ENCODE peak calls at places on chromosomes 12 and 14, in eight cellular contexts. R is K562, P is Panc1, Y is HCT116, A is A549, D is GM23338, W is SK-N-SH, E is HepG2. Q is an unnamed sample.

GRCh38 chr14:58060077-58060476 is 91.9 kb downstream of the ARMH4 start:
- DNase-seq in P (no peak), Y (no peak), W (no peak), A (no peak), E (no peak), R (no peak), D (no peak), Q (no peak)

GRCh38 chr14:76958975-76959710 is 69.4 kb downstream of the IRF2BPL start:
- DNase-seq in A (no peak), E (peak), R (peak), W (peak), D (no peak), Y (peak), P (no peak), Q (no peak)

GRCh38 chr12:3225796-3226180 is 148.6 kb downstream of the TSPAN9 start:
- DNase-seq in D (no peak), W (no peak), Y (no peak), R (no peak), E (no peak), P (no peak), A (no peak), Q (no peak)

GRCh38 chr14:64400829-64401459 is 12.8 kb downstream of the MTHFD1 start:
- DNase-seq in W (no peak), P (no peak), D (no peak), Y (no peak), E (no peak), A (no peak), R (no peak), Q (no peak)

GRCh38 chr14:100622234-100622633 is 35.0 kb upstream of the BEGAIN start:
- DNase-seq in Y (no peak), E (no peak), R (no peak), D (no peak), A (no peak), W (peak), P (no peak), Q (peak)

GRCh38 chr14:52950410-52950897 is 396 bp downstream of the FERMT2 start:
- DNase-seq in D (peak), W (peak), A (peak), P (no peak), E (peak), R (peak), Y (no peak), Q (no peak)

GRCh38 chr14:101595887-101596721 is 34.8 kb downstream of the DIO3 start:
- DNase-seq in E (no peak), Y (no peak), A (no peak), D (no peak), R (no peak), W (no peak), P (no peak), Q (peak)

GRCh38 chr12:53327435-53328042 is 6.1 kb upstream of the AAAS start:
- DNase-seq in W (peak), R (no peak), Y (no peak), P (no peak), A (peak), E (no peak), D (peak), Q (no peak)

GRCh38 chr12:61654698-61655097 is 605.5 kb upstream of the USP15 start:
- DNase-seq in D (no peak), W (no peak), R (no peak), E (peak), Y (peak), P (no peak), A (no peak), Q (no peak)

GRCh38 chr14:99951085-99951484 is 114.1 kb upstream of the EVL start:
- DNase-seq in Y (no peak), E (no peak), P (no peak), A (no peak), R (no peak), D (no peak), W (no peak), Q (no peak)

GRCh38 chr14:97760050-97760449 is 962.9 kb downstream of the VRK1 start:
- DNase-seq in P (no peak), R (no peak), D (no peak), W (no peak), A (no peak), E (no peak), Y (no peak), Q (no peak)

GRCh38 chr12:75444444-75445136 is 36.0 kb upstream of the GLIPR1 start:
- DNase-seq in A (peak), Y (no peak), E (peak), R (no peak), P (no peak), D (no peak), W (no peak), Q (no peak)

GRCh38 chr12:121709478-121709890 is 3.1 kb upstream of the TMEM120B start:
- DNase-seq in D (no peak), R (no peak), A (no peak), E (peak), W (no peak), Y (peak), P (no peak), Q (no peak)

GRCh38 chr12:124441443-124442190 is 125.8 kb downstream of the NCOR2 start:
- DNase-seq in A (no peak), E (no peak), D (no peak), P (no peak), Y (no peak), R (peak), W (no peak), Q (no peak)

GRCh38 chr14:74616996-74617700 is 5.1 kb upstream of the LTBP2 start:
- DNase-seq in A (no peak), R (no peak), W (no peak), D (peak), Y (no peak), P (no peak), E (no peak), Q (no peak)

GRCh38 chr12:29314421-29314820 is 66.6 kb downstream of the ERGIC2 start:
- DNase-seq in P (no peak), A (no peak), E (no peak), W (no peak), D (no peak), Y (no peak), R (no peak), Q (no peak)

GRCh38 chr14:33602396-33602795 is 348.5 kb downstream of the EGLN3 start:
- DNase-seq in W (no peak), E (no peak), P (no peak), R (no peak), D (no peak), Y (no peak), A (no peak), Q (no peak)

GRCh38 chr12:75446857-75447256 is 33.7 kb upstream of the GLIPR1 start:
- DNase-seq in D (no peak), A (peak), Y (no peak), W (no peak), R (no peak), E (no peak), P (no peak), Q (no peak)

GRCh38 chr12:74539765-74540526 is 2.3 kb downstream of the ATXN7L3B start:
- DNase-seq in Y (no peak), D (peak), R (peak), E (no peak), W (no peak), P (no peak), A (no peak), Q (no peak)

GRCh38 chr12:108360487-108360886 is 21.4 kb upstream of the CMKLR1 start:
- DNase-seq in W (no peak), P (no peak), R (no peak), Y (no peak), A (no peak), E (no peak), D (no peak), Q (no peak)

GRCh38 chr14:99171396-99171795 is 100.6 kb downstream of the BCL11B start:
- DNase-seq in P (no peak), W (no peak), E (no peak), A (no peak), D (no peak), Y (no peak), R (no peak), Q (no peak)

GRCh38 chr12:6532927-6533652 is 1.2 kb upstream of the GAPDH start:
- DNase-seq in A (peak), Y (no peak), P (no peak), D (peak), E (peak), R (peak), W (peak), Q (no peak)

GRCh38 chr14:36807727-36808126 is 146.1 kb downstream of the PAX9 start:
- DNase-seq in P (no peak), Y (no peak), D (no peak), W (no peak), R (no peak), E (no peak), A (no peak), Q (no peak)

GRCh38 chr12:51846911-51847829 is 1.3 kb downstream of the FIGNL2 start:
- DNase-seq in W (peak), D (peak), R (no peak), E (no peak), A (peak), P (no peak), Y (no peak), Q (no peak)

GRCh38 chr12:98870521-98870920 is 225.4 kb downstream of the APAF1 start:
- DNase-seq in Y (no peak), W (no peak), E (no peak), A (no peak), D (no peak), P (no peak), R (no peak), Q (no peak)

DNA sequence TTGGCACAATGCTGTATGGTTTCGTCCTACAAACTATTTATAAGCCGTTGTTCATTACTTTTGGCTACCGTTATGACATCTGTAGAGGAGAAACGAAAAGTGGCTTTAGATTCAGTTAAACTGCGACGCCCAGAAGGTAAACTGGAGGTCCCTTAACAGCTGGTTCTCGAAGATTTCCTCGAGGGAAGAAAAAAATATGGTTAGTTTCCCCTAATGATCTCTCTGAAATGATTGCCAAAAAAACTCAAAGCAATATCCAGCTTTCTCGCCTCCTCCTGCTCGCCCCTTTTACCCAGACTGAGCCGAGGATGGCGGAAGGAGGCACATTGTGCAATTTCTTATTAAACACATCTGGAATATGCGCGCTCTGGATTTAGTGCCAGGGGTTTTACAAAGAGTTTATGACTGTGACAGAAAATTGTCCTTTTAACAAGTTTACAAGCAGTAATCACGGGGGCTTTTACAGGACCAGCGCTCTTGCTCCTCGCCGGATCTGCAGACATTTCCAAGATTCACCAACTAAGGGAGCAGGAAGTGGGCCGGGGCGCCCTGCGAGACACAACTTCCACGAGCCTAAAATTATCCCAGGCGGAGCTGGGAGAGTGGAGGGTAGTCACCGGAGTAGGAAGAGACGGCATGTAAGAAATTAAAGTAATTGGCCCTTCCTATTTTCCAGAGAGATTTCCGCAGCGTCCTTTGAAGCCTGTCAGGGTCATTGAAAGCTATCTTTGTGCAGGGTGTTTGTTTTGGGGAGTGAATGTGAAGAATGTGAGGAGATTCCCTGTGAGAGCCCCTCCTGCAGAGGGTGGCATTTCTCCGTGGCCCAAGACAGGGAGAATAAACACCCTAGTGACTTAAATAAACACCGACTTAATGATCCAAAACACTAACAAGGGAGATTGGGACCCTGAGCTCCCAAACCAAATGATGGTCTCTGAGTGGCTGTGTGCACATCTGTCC is 5.6 kb downstream of the SIX1 start:
- DNase-seq in E (peak), R (no peak), A (no peak), Y (no peak), P (no peak), D (peak), W (no peak), Q (no peak)
- H3K4me3 ChIP-seq in E (no peak), R (no peak), A (no peak), Y (no peak), P (no peak), D (peak), W (peak), Q (no peak)

GRCh38 chr12:89765959-89766824 is 57.6 kb upstream of the ATP2B1 start:
- DNase-seq in P (no peak), D (no peak), W (no peak), E (no peak), Y (no peak), R (no peak), A (no peak), Q (no peak)

GRCh38 chr12:89769483-89769818 is 60.8 kb upstream of the ATP2B1 start:
- DNase-seq in D (peak), P (no peak), A (no peak), Y (no peak), E (no peak), W (no peak), R (no peak), Q (no peak)

GRCh38 chr12:89775336-89776005 is 66.8 kb upstream of the ATP2B1 start:
- DNase-seq in Y (no peak), P (no peak), A (peak), D (no peak), W (no peak), R (no peak), E (no peak), Q (no peak)

GRCh38 chr12:89768586-89769482 is 60.2 kb upstream of the ATP2B1 start:
- DNase-seq in W (no peak), E (peak), P (peak), D (no peak), R (no peak), A (peak), Y (peak), Q (peak)

GRCh38 chr12:89770391-89770790 is 61.8 kb upstream of the ATP2B1 start:
- DNase-seq in W (no peak), Y (no peak), A (no peak), D (no peak), E (no peak), R (no peak), P (no peak), Q (no peak)
- TF ChIP-seq REST in W (no peak), Y (no peak), A (no peak), D (no peak), E (no peak), R (no peak), P (no peak), Q (no peak)

DNA sequence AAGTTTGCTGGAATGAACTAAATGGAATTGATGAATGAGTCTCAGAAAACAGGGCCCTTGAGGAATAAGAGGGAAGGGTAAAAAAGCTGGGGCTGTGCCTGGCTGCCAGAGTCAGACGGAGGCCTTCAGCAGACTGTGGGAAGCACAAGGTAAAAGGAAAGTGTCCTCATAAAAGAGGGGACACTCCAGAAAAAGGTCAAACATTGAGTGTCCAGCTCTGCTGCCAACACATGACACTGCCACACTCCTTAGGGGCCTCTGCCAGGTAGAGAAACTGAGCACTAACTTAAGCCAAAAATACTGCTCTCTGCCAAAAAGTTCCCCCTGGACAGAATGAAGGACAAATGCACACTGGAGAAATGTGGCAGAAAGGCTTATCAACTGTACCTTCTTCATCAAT is 39.2 kb downstream of the GLT8D2 start:
- DNase-seq in R (no peak), D (no peak), E (no peak), A (no peak), Y (no peak), W (no peak), P (no peak), Q (no peak)
- H3K4me3 ChIP-seq in R (no peak), D (no peak), E (no peak), A (no peak), Y (no peak), W (no peak), P (no peak), Q (no peak)

GRCh38 chr12:104490850-104491249 is 34.1 kb downstream of the CHST11 start:
- DNase-seq in W (no peak), A (no peak), Y (no peak), R (no peak), P (no peak), E (no peak), D (no peak), Q (no peak)
- TF ChIP-seq REST in W (no peak), A (no peak), Y (no peak), R (no peak), P (no peak), E (no peak), D (no peak), Q (no peak)

GRCh38 chr12:50283924-50284236 is 560 bp upstream of the LIMA1 start:
- DNase-seq in E (no peak), W (no peak), R (peak), P (no peak), A (no peak), D (no peak), Y (no peak), Q (no peak)
- H3K4me3 ChIP-seq in E (peak), W (peak), R (peak), P (peak), A (peak), D (peak), Y (peak), Q (peak)

DNA sequence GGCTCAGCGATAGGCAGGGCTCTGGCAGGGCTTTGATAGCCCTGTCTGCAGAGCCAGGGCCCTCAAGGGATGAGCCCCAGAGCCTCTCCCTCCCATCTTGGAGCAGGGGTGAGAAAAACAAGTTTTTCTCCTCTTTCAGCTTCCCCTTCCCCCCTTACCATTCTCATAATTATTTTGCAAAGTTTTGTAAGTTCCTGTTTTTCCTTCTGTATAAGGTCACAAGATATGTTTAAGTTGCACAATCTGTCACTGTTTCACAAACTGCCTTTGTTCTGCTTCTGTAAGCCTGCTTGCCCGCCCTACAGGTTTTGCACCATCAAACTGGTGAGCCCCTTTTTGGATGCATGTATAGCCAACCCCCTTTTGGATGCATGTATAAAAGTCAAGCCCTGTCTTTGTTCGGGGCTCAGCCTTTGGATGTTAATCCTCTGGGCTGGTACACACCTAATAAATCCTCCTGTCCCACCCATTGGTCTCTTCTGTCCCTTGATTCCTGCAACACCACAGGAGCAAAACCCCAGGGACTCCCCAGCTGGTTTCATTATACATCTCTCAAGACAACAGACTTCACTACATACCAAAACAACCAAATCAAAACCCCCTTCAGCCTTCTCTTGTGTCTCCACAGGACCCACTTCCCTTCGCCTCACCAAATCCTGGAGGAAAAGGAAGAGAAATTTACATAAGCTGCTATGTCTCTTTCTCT is 52.5 kb upstream of the RESF1 start:
- DNase-seq in R (no peak), Y (no peak), A (no peak), D (no peak), W (no peak), E (peak), P (no peak), Q (peak)
- TF ChIP-seq REST in R (no peak), Y (no peak), A (no peak), D (no peak), W (no peak), E (no peak), P (no peak), Q (no peak)

DNA sequence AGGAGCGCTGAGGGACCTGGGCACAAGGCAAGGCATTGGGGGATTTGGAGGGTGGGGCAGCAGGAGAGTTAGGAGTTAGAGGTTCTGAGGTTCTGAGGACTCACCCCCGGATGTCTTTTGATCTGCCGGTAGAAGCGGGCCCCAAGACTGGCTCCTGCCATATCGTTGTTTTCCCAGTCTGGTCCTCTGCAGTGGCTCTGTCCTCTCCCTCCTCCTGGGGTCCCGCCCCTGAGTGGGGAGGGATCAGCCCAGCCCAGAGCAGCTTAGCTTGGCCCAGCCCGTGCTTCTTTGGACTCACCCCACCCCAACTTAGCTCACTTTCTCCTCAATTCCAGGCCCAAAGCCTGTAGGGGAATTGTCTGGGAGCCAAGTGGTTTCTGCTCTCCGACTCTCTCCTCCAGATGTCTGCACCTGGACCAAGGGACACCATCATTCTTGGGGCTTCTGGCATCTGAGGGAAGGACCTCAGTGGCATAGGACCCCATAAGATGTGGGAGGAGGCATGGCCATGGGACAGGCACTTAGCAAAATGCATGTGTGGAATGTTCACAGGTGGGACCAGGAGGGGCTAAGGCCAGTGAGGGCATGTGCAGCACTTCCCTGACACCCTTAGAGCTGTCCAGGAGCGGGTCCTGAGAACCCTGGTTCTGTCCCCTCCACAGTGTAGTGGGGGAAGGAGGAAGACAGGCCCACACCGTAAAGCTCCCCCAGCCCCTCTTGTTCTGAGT is 7.6 kb downstream of the SHMT2 start:
- DNase-seq in A (no peak), D (no peak), R (no peak), W (no peak), Y (no peak), E (no peak), P (no peak), Q (no peak)
- H3K4me3 ChIP-seq in A (no peak), D (peak), R (no peak), W (no peak), Y (no peak), E (no peak), P (no peak), Q (no peak)

GRCh38 chr14:69501362-69501964 is 16.9 kb downstream of the PLEKHD1 start:
- DNase-seq in E (no peak), D (no peak), P (no peak), R (no peak), W (peak), Y (no peak), A (no peak), Q (no peak)
- TF ChIP-seq REST in E (no peak), D (no peak), P (no peak), R (no peak), W (no peak), Y (no peak), A (no peak), Q (no peak)

DNA sequence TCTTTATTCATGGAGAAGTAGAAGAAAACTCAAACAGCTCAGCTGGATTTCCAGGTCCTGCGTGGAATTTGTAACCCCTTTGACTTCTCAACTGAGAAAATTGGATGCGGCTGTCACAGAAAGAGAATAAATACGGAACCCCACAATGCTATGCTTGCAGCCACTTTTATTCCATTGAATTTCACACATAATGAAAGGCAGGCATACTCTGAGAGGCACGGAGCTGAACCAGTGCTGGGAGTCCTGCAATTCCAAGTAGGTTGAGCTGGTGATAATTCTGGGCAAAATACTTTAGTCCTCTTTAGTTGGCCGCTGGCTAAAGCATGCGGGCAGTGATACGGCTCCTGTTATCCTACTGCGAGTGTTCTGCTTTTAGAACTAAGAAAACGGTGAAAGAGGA is 16.8 kb upstream of the WNT5B start:
- DNase-seq in A (no peak), E (no peak), D (no peak), R (no peak), P (no peak), W (no peak), Y (no peak), Q (no peak)
- H3K4me3 ChIP-seq in A (no peak), E (no peak), D (no peak), R (no peak), P (no peak), W (no peak), Y (no peak), Q (no peak)

Q was measured in HL-60.